ENCODE peak calls at places on chromosomes 4 and X, in six cellular contexts. One of them, this sample, is unnamed.
A peak's percentile ranks its signal among the peaks of the same experiment; 100 is the strongest.

GRCh38 chr4:163165217-163166017 is 1.3 kb downstream of the NAF1 start:
- DNase-seq in astrocyte of the spinal cord: peak; percentile 25
- DNase-seq in CD8-positive, alpha-beta memory T cell: no peak
- DNase-seq in posterior cingulate gyrus: no peak
- DNase-seq in neural progenitor cell: no peak
- DNase-seq in activated CD8-positive, alpha-beta memory T cell treated with anti-CD3 and anti-CD28 coated beads for 24 hours: no peak
- DNase-seq in this sample: no peak

GRCh38 chrX:154478728-154479622 is at the start of gene LAGE3:
- DNase-seq in astrocyte of the spinal cord: peak; percentile 88
- DNase-seq in CD8-positive, alpha-beta memory T cell: peak; percentile 94
- DNase-seq in posterior cingulate gyrus: peak; percentile 91
- DNase-seq in neural progenitor cell: peak; percentile 92
- DNase-seq in activated CD8-positive, alpha-beta memory T cell treated with anti-CD3 and anti-CD28 coated beads for 24 hours: peak; percentile 99
- DNase-seq in this sample: peak; percentile 69

GRCh38 chrX:9668537-9668936 is 97.1 kb downstream of the GPR143 start:
- DNase-seq in astrocyte of the spinal cord: peak; percentile 78
- DNase-seq in CD8-positive, alpha-beta memory T cell: no peak
- DNase-seq in posterior cingulate gyrus: no peak
- DNase-seq in neural progenitor cell: no peak
- DNase-seq in activated CD8-positive, alpha-beta memory T cell treated with anti-CD3 and anti-CD28 coated beads for 24 hours: no peak
- DNase-seq in this sample: no peak

GRCh38 chr4:103008875-103009729 is 10.4 kb downstream of the SLC9B1 start:
- DNase-seq in astrocyte of the spinal cord: peak; percentile 75
- DNase-seq in CD8-positive, alpha-beta memory T cell: peak; percentile 46
- DNase-seq in posterior cingulate gyrus: no peak
- DNase-seq in neural progenitor cell: peak; percentile 60
- DNase-seq in activated CD8-positive, alpha-beta memory T cell treated with anti-CD3 and anti-CD28 coated beads for 24 hours: no peak
- DNase-seq in this sample: peak; percentile 30

GRCh38 chrX:48573690-48574269 is 504 bp upstream of the RBM3 start:
- DNase-seq in astrocyte of the spinal cord: peak; percentile 21
- DNase-seq in CD8-positive, alpha-beta memory T cell: no peak
- DNase-seq in posterior cingulate gyrus: no peak
- DNase-seq in neural progenitor cell: no peak
- DNase-seq in activated CD8-positive, alpha-beta memory T cell treated with anti-CD3 and anti-CD28 coated beads for 24 hours: peak; percentile 58
- DNase-seq in this sample: no peak

GRCh38 chrX:15206306-15206705 is 63.6 kb downstream of the ASB9 start:
- DNase-seq in astrocyte of the spinal cord: no peak
- DNase-seq in CD8-positive, alpha-beta memory T cell: no peak
- DNase-seq in posterior cingulate gyrus: no peak
- DNase-seq in neural progenitor cell: no peak
- DNase-seq in activated CD8-positive, alpha-beta memory T cell treated with anti-CD3 and anti-CD28 coated beads for 24 hours: no peak
- DNase-seq in this sample: no peak

GRCh38 chr4:96152824-96153223 is 312.9 kb downstream of the PDHA2 start:
- DNase-seq in astrocyte of the spinal cord: no peak
- DNase-seq in CD8-positive, alpha-beta memory T cell: no peak
- DNase-seq in posterior cingulate gyrus: no peak
- DNase-seq in neural progenitor cell: no peak
- DNase-seq in activated CD8-positive, alpha-beta memory T cell treated with anti-CD3 and anti-CD28 coated beads for 24 hours: no peak
- DNase-seq in this sample: no peak

GRCh38 chr4:174604198-174604597 is 81.9 kb upstream of the HPGD start:
- DNase-seq in astrocyte of the spinal cord: peak; percentile 19
- DNase-seq in CD8-positive, alpha-beta memory T cell: no peak
- DNase-seq in posterior cingulate gyrus: no peak
- DNase-seq in neural progenitor cell: no peak
- DNase-seq in activated CD8-positive, alpha-beta memory T cell treated with anti-CD3 and anti-CD28 coated beads for 24 hours: no peak
- DNase-seq in this sample: no peak

GRCh38 chr4:178553201-178553600 is 1111.0 kb upstream of the AGA start:
- DNase-seq in astrocyte of the spinal cord: no peak
- DNase-seq in CD8-positive, alpha-beta memory T cell: no peak
- DNase-seq in posterior cingulate gyrus: no peak
- DNase-seq in neural progenitor cell: no peak
- DNase-seq in activated CD8-positive, alpha-beta memory T cell treated with anti-CD3 and anti-CD28 coated beads for 24 hours: no peak
- DNase-seq in this sample: no peak

GRCh38 chr4:79015406-79015805 is 76.2 kb upstream of the PAQR3 start:
- DNase-seq in astrocyte of the spinal cord: no peak
- DNase-seq in CD8-positive, alpha-beta memory T cell: no peak
- DNase-seq in posterior cingulate gyrus: no peak
- DNase-seq in neural progenitor cell: no peak
- DNase-seq in activated CD8-positive, alpha-beta memory T cell treated with anti-CD3 and anti-CD28 coated beads for 24 hours: no peak
- DNase-seq in this sample: no peak

GRCh38 chrX:150757371-150757770 is 64.2 kb downstream of the MTMR1 start:
- DNase-seq in astrocyte of the spinal cord: no peak
- DNase-seq in CD8-positive, alpha-beta memory T cell: no peak
- DNase-seq in posterior cingulate gyrus: no peak
- DNase-seq in neural progenitor cell: no peak
- DNase-seq in activated CD8-positive, alpha-beta memory T cell treated with anti-CD3 and anti-CD28 coated beads for 24 hours: peak; percentile 30
- DNase-seq in this sample: no peak

GRCh38 chrX:137424679-137425078 is 141.2 kb upstream of the ZIC3 start:
- DNase-seq in astrocyte of the spinal cord: no peak
- DNase-seq in CD8-positive, alpha-beta memory T cell: no peak
- DNase-seq in posterior cingulate gyrus: no peak
- DNase-seq in neural progenitor cell: peak; percentile 58
- DNase-seq in activated CD8-positive, alpha-beta memory T cell treated with anti-CD3 and anti-CD28 coated beads for 24 hours: no peak
- DNase-seq in this sample: no peak

GRCh38 chr4:7905461-7905915 is 34.2 kb downstream of the AFAP1 start:
- DNase-seq in astrocyte of the spinal cord: peak; percentile 59
- DNase-seq in CD8-positive, alpha-beta memory T cell: no peak
- DNase-seq in posterior cingulate gyrus: no peak
- DNase-seq in neural progenitor cell: no peak
- DNase-seq in activated CD8-positive, alpha-beta memory T cell treated with anti-CD3 and anti-CD28 coated beads for 24 hours: no peak
- DNase-seq in this sample: no peak

GRCh38 chr4:52376107-52376704 is 282.9 kb downstream of the USP46 start:
- DNase-seq in astrocyte of the spinal cord: peak; percentile 61
- DNase-seq in CD8-positive, alpha-beta memory T cell: peak; percentile 21
- DNase-seq in posterior cingulate gyrus: no peak
- DNase-seq in neural progenitor cell: peak; percentile 72
- DNase-seq in activated CD8-positive, alpha-beta memory T cell treated with anti-CD3 and anti-CD28 coated beads for 24 hours: no peak
- DNase-seq in this sample: no peak

GRCh38 chr4:156968479-156968984 is 3.1 kb downstream of the PDGFC start:
- DNase-seq in astrocyte of the spinal cord: peak; percentile 90
- DNase-seq in CD8-positive, alpha-beta memory T cell: no peak
- DNase-seq in posterior cingulate gyrus: peak; percentile 53
- DNase-seq in neural progenitor cell: peak; percentile 69
- DNase-seq in activated CD8-positive, alpha-beta memory T cell treated with anti-CD3 and anti-CD28 coated beads for 24 hours: no peak
- DNase-seq in this sample: no peak

GRCh38 chr4:70718811-70719604 is 2.8 kb upstream of the RUFY3 start:
- DNase-seq in astrocyte of the spinal cord: no peak
- DNase-seq in CD8-positive, alpha-beta memory T cell: no peak
- DNase-seq in posterior cingulate gyrus: no peak
- DNase-seq in neural progenitor cell: no peak
- DNase-seq in activated CD8-positive, alpha-beta memory T cell treated with anti-CD3 and anti-CD28 coated beads for 24 hours: no peak
- DNase-seq in this sample: no peak

GRCh38 chrX:72243472-72243871 is 4.6 kb upstream of the ERCC6L start:
- DNase-seq in astrocyte of the spinal cord: peak; percentile 55
- DNase-seq in CD8-positive, alpha-beta memory T cell: no peak
- DNase-seq in posterior cingulate gyrus: no peak
- DNase-seq in neural progenitor cell: no peak
- DNase-seq in activated CD8-positive, alpha-beta memory T cell treated with anti-CD3 and anti-CD28 coated beads for 24 hours: no peak
- DNase-seq in this sample: no peak

GRCh38 chr4:124030038-124030638 is 633.5 kb downstream of the SPRY1 start:
- DNase-seq in astrocyte of the spinal cord: no peak
- DNase-seq in CD8-positive, alpha-beta memory T cell: no peak
- DNase-seq in posterior cingulate gyrus: no peak
- DNase-seq in neural progenitor cell: peak; percentile 20
- DNase-seq in activated CD8-positive, alpha-beta memory T cell treated with anti-CD3 and anti-CD28 coated beads for 24 hours: no peak
- DNase-seq in this sample: no peak

GRCh38 chr4:182338731-182339130 is 95.5 kb downstream of the TENM3 start:
- DNase-seq in astrocyte of the spinal cord: peak; percentile 14
- DNase-seq in CD8-positive, alpha-beta memory T cell: no peak
- DNase-seq in posterior cingulate gyrus: no peak
- DNase-seq in neural progenitor cell: no peak
- DNase-seq in activated CD8-positive, alpha-beta memory T cell treated with anti-CD3 and anti-CD28 coated beads for 24 hours: no peak
- DNase-seq in this sample: no peak

This sample was measured in D721Med.